ENCODE peak calls at places on chromosome 15, in seven cellular contexts. One of them, this sample, is unnamed.

GRCh38 chr15:76398301-76398700 is 61.7 kb downstream of the ISL2 start:
- DNase-seq in DND-41: no peak
- DNase-seq in fibroblast of mammary gland: no peak
- DNase-seq in sigmoid colon: no peak
- DNase-seq in aorta: no peak
- DNase-seq in breast epithelium: no peak
- DNase-seq in OCI-LY7: no peak
- DNase-seq in this sample: no peak

GRCh38 chr15:88080616-88081015 is 175.9 kb downstream of the NTRK3 start:
- DNase-seq in OCI-LY7: no peak
- DNase-seq in sigmoid colon: no peak
- DNase-seq in breast epithelium: no peak
- DNase-seq in fibroblast of mammary gland: no peak
- DNase-seq in aorta: no peak
- DNase-seq in DND-41: no peak
- DNase-seq in this sample: no peak

GRCh38 chr15:99682455-99682854 is 50.8 kb downstream of the LYSMD4 start:
- DNase-seq in OCI-LY7: peak
- DNase-seq in fibroblast of mammary gland: peak
- DNase-seq in sigmoid colon: no peak
- DNase-seq in breast epithelium: no peak
- DNase-seq in aorta: no peak
- DNase-seq in DND-41: no peak
- DNase-seq in this sample: no peak

GRCh38 chr15:98994892-98995291 is 12.7 kb downstream of the PGPEP1L start:
- DNase-seq in DND-41: no peak
- DNase-seq in fibroblast of mammary gland: no peak
- DNase-seq in OCI-LY7: no peak
- DNase-seq in breast epithelium: no peak
- DNase-seq in sigmoid colon: no peak
- DNase-seq in aorta: no peak
- DNase-seq in this sample: no peak

GRCh38 chr15:67927501-67928156 is 87.8 kb upstream of the RNU6-1 start:
- DNase-seq in OCI-LY7: no peak
- DNase-seq in fibroblast of mammary gland: peak
- DNase-seq in DND-41: no peak
- DNase-seq in sigmoid colon: peak
- DNase-seq in breast epithelium: no peak
- DNase-seq in aorta: peak
- DNase-seq in this sample: no peak

GRCh38 chr15:48939686-48940085 is 24.0 kb downstream of the SHC4 start:
- DNase-seq in sigmoid colon: no peak
- DNase-seq in aorta: no peak
- DNase-seq in DND-41: no peak
- DNase-seq in fibroblast of mammary gland: peak
- DNase-seq in breast epithelium: no peak
- DNase-seq in OCI-LY7: no peak
- DNase-seq in this sample: no peak

GRCh38 chr15:57875347-57875746 is 168.8 kb downstream of the POLR2M start:
- DNase-seq in DND-41: no peak
- DNase-seq in aorta: no peak
- DNase-seq in sigmoid colon: no peak
- DNase-seq in fibroblast of mammary gland: no peak
- DNase-seq in breast epithelium: no peak
- DNase-seq in OCI-LY7: no peak
- DNase-seq in this sample: no peak

GRCh38 chr15:31080618-31081017 is 20.9 kb downstream of the TRPM1 start:
- DNase-seq in fibroblast of mammary gland: no peak
- DNase-seq in breast epithelium: no peak
- DNase-seq in OCI-LY7: peak
- DNase-seq in DND-41: no peak
- DNase-seq in aorta: peak
- DNase-seq in sigmoid colon: peak
- DNase-seq in this sample: no peak

GRCh38 chr15:23038741-23039150 is 623 bp downstream of the TUBGCP5 start:
- DNase-seq in breast epithelium: no peak
- DNase-seq in DND-41: no peak
- DNase-seq in aorta: no peak
- DNase-seq in OCI-LY7: no peak
- DNase-seq in sigmoid colon: no peak
- DNase-seq in fibroblast of mammary gland: peak
- DNase-seq in this sample: no peak

GRCh38 chr15:52651868-52652267 is 27.3 kb downstream of the ATOSA start:
- DNase-seq in DND-41: peak
- DNase-seq in sigmoid colon: peak
- DNase-seq in breast epithelium: no peak
- DNase-seq in OCI-LY7: no peak
- DNase-seq in aorta: no peak
- DNase-seq in fibroblast of mammary gland: peak
- DNase-seq in this sample: no peak

GRCh38 chr15:89749951-89750559 is 994 bp downstream of the MESP1 start:
- DNase-seq in DND-41: no peak
- DNase-seq in breast epithelium: no peak
- DNase-seq in fibroblast of mammary gland: no peak
- DNase-seq in sigmoid colon: no peak
- DNase-seq in OCI-LY7: no peak
- DNase-seq in aorta: no peak
- DNase-seq in this sample: no peak

GRCh38 chr15:30038667-30039523 is 43.9 kb upstream of the GOLGA8J start:
- DNase-seq in aorta: no peak
- DNase-seq in OCI-LY7: no peak
- DNase-seq in fibroblast of mammary gland: no peak
- DNase-seq in DND-41: no peak
- DNase-seq in breast epithelium: no peak
- DNase-seq in sigmoid colon: no peak
- DNase-seq in this sample: no peak

GRCh38 chr15:29278436-29279099 is 8.9 kb upstream of the NSMCE3 start:
- DNase-seq in sigmoid colon: no peak
- DNase-seq in aorta: no peak
- DNase-seq in DND-41: no peak
- DNase-seq in fibroblast of mammary gland: peak
- DNase-seq in OCI-LY7: no peak
- DNase-seq in breast epithelium: no peak
- DNase-seq in this sample: no peak

GRCh38 chr15:29128671-29129070 is 141.0 kb downstream of the NSMCE3 start:
- DNase-seq in OCI-LY7: no peak
- DNase-seq in sigmoid colon: peak
- DNase-seq in aorta: no peak
- DNase-seq in fibroblast of mammary gland: no peak
- DNase-seq in breast epithelium: no peak
- DNase-seq in DND-41: no peak
- DNase-seq in this sample: no peak

GRCh38 chr15:61201322-61201721 is 27.8 kb downstream of the RORA start:
- DNase-seq in aorta: no peak
- DNase-seq in sigmoid colon: no peak
- DNase-seq in fibroblast of mammary gland: no peak
- DNase-seq in DND-41: no peak
- DNase-seq in OCI-LY7: no peak
- DNase-seq in breast epithelium: no peak
- DNase-seq in this sample: no peak

GRCh38 chr15:77633134-77633912 is 611 bp upstream of the LINGO1 start:
- DNase-seq in fibroblast of mammary gland: peak
- DNase-seq in OCI-LY7: peak
- DNase-seq in DND-41: peak
- DNase-seq in aorta: peak
- DNase-seq in breast epithelium: peak
- DNase-seq in sigmoid colon: peak
- DNase-seq in this sample: peak

GRCh38 chr15:77633913-77634265 is 1.2 kb upstream of the LINGO1 start:
- DNase-seq in DND-41: no peak
- DNase-seq in fibroblast of mammary gland: no peak
- DNase-seq in breast epithelium: no peak
- DNase-seq in sigmoid colon: no peak
- DNase-seq in aorta: no peak
- DNase-seq in OCI-LY7: no peak
- DNase-seq in this sample: no peak

GRCh38 chr15:77636209-77636608 is 3.5 kb upstream of the LINGO1 start:
- DNase-seq in fibroblast of mammary gland: no peak
- DNase-seq in breast epithelium: no peak
- DNase-seq in sigmoid colon: no peak
- DNase-seq in aorta: no peak
- DNase-seq in OCI-LY7: no peak
- DNase-seq in DND-41: no peak
- DNase-seq in this sample: no peak

GRCh38 chr15:77632760-77633133 is at the start of gene LINGO1:
- DNase-seq in fibroblast of mammary gland: peak
- DNase-seq in sigmoid colon: no peak
- DNase-seq in breast epithelium: no peak
- DNase-seq in aorta: no peak
- DNase-seq in OCI-LY7: no peak
- DNase-seq in DND-41: no peak
- DNase-seq in this sample: no peak

GRCh38 chr15:77634266-77634962 is 1.7 kb upstream of the LINGO1 start:
- DNase-seq in breast epithelium: no peak
- DNase-seq in sigmoid colon: peak
- DNase-seq in fibroblast of mammary gland: peak
- DNase-seq in aorta: peak
- DNase-seq in DND-41: peak
- DNase-seq in OCI-LY7: peak
- DNase-seq in this sample: no peak
- H3K4me3 ChIP-seq in breast epithelium: no peak
- H3K4me3 ChIP-seq in sigmoid colon: no peak
- H3K4me3 ChIP-seq in fibroblast of mammary gland: no peak
- H3K4me3 ChIP-seq in aorta: no peak
- H3K4me3 ChIP-seq in DND-41: no peak
- H3K4me3 ChIP-seq in OCI-LY7: no peak
- H3K4me3 ChIP-seq in this sample: no peak

GRCh38 chr15:64810499-64811326 is 14.7 kb downstream of the PIF1 start:
- DNase-seq in DND-41: no peak
- DNase-seq in OCI-LY7: no peak
- DNase-seq in breast epithelium: no peak
- DNase-seq in aorta: no peak
- DNase-seq in fibroblast of mammary gland: no peak
- DNase-seq in sigmoid colon: no peak
- DNase-seq in this sample: no peak
- H3K4me3 ChIP-seq in DND-41: no peak
- H3K4me3 ChIP-seq in OCI-LY7: no peak
- H3K4me3 ChIP-seq in breast epithelium: no peak
- H3K4me3 ChIP-seq in aorta: no peak
- H3K4me3 ChIP-seq in fibroblast of mammary gland: no peak
- H3K4me3 ChIP-seq in sigmoid colon: no peak
- H3K4me3 ChIP-seq in this sample: no peak

DNA sequence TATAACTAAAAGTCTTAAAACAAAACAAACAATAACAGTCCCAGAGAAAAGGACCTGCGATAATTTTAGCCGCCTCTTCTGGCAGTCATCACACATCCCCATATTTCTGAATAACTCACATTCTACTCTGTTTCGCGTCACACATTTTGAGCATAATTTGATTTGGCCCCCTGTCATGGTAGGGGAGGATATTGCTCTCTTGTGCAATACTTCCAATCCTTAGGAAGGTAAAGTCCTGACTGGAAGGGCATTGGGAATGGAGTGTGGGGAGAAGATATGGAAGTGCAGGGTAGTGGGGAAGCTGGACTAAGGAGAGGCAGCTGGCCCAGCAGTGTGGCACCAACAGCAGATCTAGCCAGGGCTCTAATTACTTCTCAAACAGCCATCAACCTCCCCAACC is 11.3 kb upstream of the FSIP1 start:
- DNase-seq in OCI-LY7: no peak
- DNase-seq in fibroblast of mammary gland: no peak
- DNase-seq in breast epithelium: no peak
- DNase-seq in sigmoid colon: no peak
- DNase-seq in aorta: no peak
- DNase-seq in DND-41: no peak
- DNase-seq in this sample: no peak
- H3K4me3 ChIP-seq in OCI-LY7: no peak
- H3K4me3 ChIP-seq in fibroblast of mammary gland: no peak
- H3K4me3 ChIP-seq in breast epithelium: no peak
- H3K4me3 ChIP-seq in sigmoid colon: no peak
- H3K4me3 ChIP-seq in aorta: no peak
- H3K4me3 ChIP-seq in DND-41: no peak
- H3K4me3 ChIP-seq in this sample: no peak

GRCh38 chr15:34493001-34493400 is 55.4 kb upstream of the GOLGA8A start:
- DNase-seq in fibroblast of mammary gland: no peak
- DNase-seq in breast epithelium: no peak
- DNase-seq in sigmoid colon: no peak
- DNase-seq in OCI-LY7: no peak
- DNase-seq in DND-41: no peak
- DNase-seq in aorta: no peak
- DNase-seq in this sample: no peak

GRCh38 chr15:34494084-34494399 is 56.4 kb upstream of the GOLGA8A start:
- DNase-seq in breast epithelium: no peak
- DNase-seq in DND-41: no peak
- DNase-seq in fibroblast of mammary gland: no peak
- DNase-seq in aorta: no peak
- DNase-seq in sigmoid colon: no peak
- DNase-seq in OCI-LY7: no peak
- DNase-seq in this sample: no peak

GRCh38 chr15:34490421-34491193 is 53.0 kb upstream of the GOLGA8A start:
- DNase-seq in fibroblast of mammary gland: no peak
- DNase-seq in DND-41: no peak
- DNase-seq in sigmoid colon: no peak
- DNase-seq in breast epithelium: no peak
- DNase-seq in aorta: no peak
- DNase-seq in OCI-LY7: no peak
- DNase-seq in this sample: no peak
- H3K4me3 ChIP-seq in fibroblast of mammary gland: no peak
- H3K4me3 ChIP-seq in DND-41: no peak
- H3K4me3 ChIP-seq in sigmoid colon: no peak
- H3K4me3 ChIP-seq in breast epithelium: no peak
- H3K4me3 ChIP-seq in aorta: no peak
- H3K4me3 ChIP-seq in OCI-LY7: no peak
- H3K4me3 ChIP-seq in this sample: no peak

GRCh38 chr15:85324202-85324601 is 56.2 kb upstream of the AKAP13 start:
- DNase-seq in OCI-LY7: no peak
- DNase-seq in fibroblast of mammary gland: no peak
- DNase-seq in aorta: no peak
- DNase-seq in sigmoid colon: no peak
- DNase-seq in breast epithelium: no peak
- DNase-seq in DND-41: no peak
- DNase-seq in this sample: no peak
- H3K4me3 ChIP-seq in OCI-LY7: no peak
- H3K4me3 ChIP-seq in fibroblast of mammary gland: no peak
- H3K4me3 ChIP-seq in aorta: no peak
- H3K4me3 ChIP-seq in sigmoid colon: no peak
- H3K4me3 ChIP-seq in breast epithelium: no peak
- H3K4me3 ChIP-seq in DND-41: no peak
- H3K4me3 ChIP-seq in this sample: no peak

DNA sequence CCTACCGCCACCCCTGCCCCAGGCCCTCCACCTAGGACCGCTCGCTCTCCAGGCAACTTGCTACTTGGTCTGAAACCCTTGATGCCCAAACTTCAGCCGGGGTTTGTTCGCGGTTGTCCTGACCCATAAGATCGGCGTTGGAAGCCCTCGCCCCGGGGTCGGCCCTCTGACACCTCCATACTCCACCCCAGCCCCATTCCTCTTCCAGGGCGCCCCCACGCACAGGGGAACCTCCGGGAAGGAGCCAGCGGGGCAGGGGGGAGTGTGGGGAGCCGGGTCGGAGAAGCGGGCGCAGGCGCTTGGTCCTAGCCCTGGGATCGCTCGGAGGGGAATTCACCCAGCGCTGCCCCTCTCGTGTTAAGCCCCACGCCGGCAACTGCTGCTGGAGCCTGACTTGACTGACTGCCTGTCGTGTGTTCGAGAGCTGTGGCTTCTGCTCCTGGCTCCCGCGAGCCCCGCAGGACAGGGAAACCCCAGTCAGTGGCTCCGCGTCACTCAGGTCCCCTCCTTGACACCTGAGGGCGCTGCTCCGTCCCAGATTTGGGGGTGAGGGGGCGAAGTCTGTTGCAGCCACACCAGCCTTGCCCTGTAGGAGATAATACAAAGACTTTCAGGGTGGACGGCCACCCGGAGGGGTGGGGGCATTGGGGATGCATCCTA is 675 bp downstream of the RYR3 start:
- DNase-seq in breast epithelium: no peak
- DNase-seq in sigmoid colon: peak
- DNase-seq in DND-41: no peak
- DNase-seq in fibroblast of mammary gland: no peak
- DNase-seq in OCI-LY7: no peak
- DNase-seq in aorta: peak
- DNase-seq in this sample: no peak
- H3K4me3 ChIP-seq in breast epithelium: peak
- H3K4me3 ChIP-seq in sigmoid colon: peak
- H3K4me3 ChIP-seq in DND-41: no peak
- H3K4me3 ChIP-seq in fibroblast of mammary gland: no peak
- H3K4me3 ChIP-seq in OCI-LY7: no peak
- H3K4me3 ChIP-seq in aorta: peak
- H3K4me3 ChIP-seq in this sample: no peak